ENCODE peak calls at places on chromosome 21, in seven cellular contexts. C, Z, F, T, X, U and P are unnamed samples.

GRCh38 chr21:46604975-46605758 is at the start of gene S100B:
- DNase-seq in Z (no peak), T (no peak), C (no peak), U (no peak), X (peak; percentile 41), F (no peak), P (peak; percentile 15)

GRCh38 chr21:32256873-32257620 is 21.8 kb downstream of the MIS18A start:
- DNase-seq in F (peak; percentile 34), U (peak; percentile 94), T (peak; percentile 63), C (peak; percentile 95), X (no peak), Z (peak; percentile 65), P (peak; percentile 95)

GRCh38 chr21:32135401-32136363 is 143.2 kb downstream of the MIS18A start:
- DNase-seq in F (no peak), U (no peak), Z (no peak), T (no peak), X (no peak), C (no peak), P (no peak)

GRCh38 chr21:46202592-46203202 is 18.4 kb upstream of the SPATC1L start:
- DNase-seq in Z (no peak), X (no peak), T (no peak), C (no peak), F (no peak), U (no peak), P (no peak)

GRCh38 chr21:45517249-45518065 is 24.8 kb downstream of the SLC19A1 start:
- DNase-seq in Z (no peak), F (no peak), U (no peak), C (peak; percentile 15), X (no peak), T (peak; percentile 10), P (no peak)

GRCh38 chr21:45282283-45283018 is 5.2 kb downstream of the POFUT2 start:
- DNase-seq in U (no peak), C (no peak), T (no peak), Z (no peak), F (no peak), X (no peak), P (no peak)

GRCh38 chr21:22145555-22145954 is 1147.3 kb downstream of the NCAM2 start:
- DNase-seq in C (no peak), F (no peak), X (no peak), U (no peak), Z (no peak), T (no peak), P (no peak)

GRCh38 chr21:45209046-45209445 is 78.6 kb downstream of the POFUT2 start:
- DNase-seq in Z (no peak), F (no peak), U (peak; percentile 80), T (no peak), C (no peak), X (no peak), P (peak; percentile 64)

GRCh38 chr21:46639489-46640386 is 4.3 kb downstream of the PRMT2 start:
- DNase-seq in Z (no peak), T (no peak), F (no peak), U (peak; percentile 49), C (peak; percentile 62), X (no peak), P (peak; percentile 58)

GRCh38 chr21:33125981-33126380 is 56.0 kb downstream of the OLIG1 start:
- DNase-seq in T (no peak), Z (no peak), C (no peak), F (no peak), U (no peak), X (no peak), P (no peak)

GRCh38 chr21:45572231-45572630 is 30.0 kb upstream of the SLC19A1 start:
- DNase-seq in C (no peak), U (no peak), T (no peak), X (no peak), Z (no peak), F (no peak), P (no peak)

DNA sequence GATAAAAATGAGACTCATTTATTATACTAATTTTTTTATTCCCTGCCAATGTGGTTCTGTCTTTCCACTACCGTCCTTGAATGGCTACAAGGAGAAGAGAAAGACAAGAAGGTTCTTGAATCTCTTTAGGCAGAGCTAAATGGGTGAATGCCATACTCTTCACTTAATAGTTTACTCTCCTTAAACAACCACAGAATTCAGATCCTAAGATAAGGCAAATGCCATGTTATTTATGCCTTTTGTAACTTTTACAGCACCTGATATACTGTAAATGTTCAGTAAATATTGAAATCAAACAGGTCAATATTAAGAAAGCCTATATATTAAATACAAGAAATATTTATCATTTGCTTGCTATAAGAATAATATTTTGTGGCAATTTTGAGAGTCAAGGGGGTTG is 58.4 kb downstream of the IGSF5 start:
- DNase-seq in T (no peak), C (no peak), Z (no peak), X (no peak), U (no peak), F (no peak), P (no peak)
- H3K4me3 ChIP-seq in T (no peak overlapping the region), C (no peak overlapping the region), Z (no peak overlapping the region), X (no peak overlapping the region), U (no peak overlapping the region), F (no peak overlapping the region), P (no peak overlapping the region)

GRCh38 chr21:16007933-16008332 is 278.2 kb downstream of the USP25 start:
- DNase-seq in U (peak; percentile 13), Z (no peak), F (no peak), X (no peak), T (no peak), C (no peak), P (no peak)

GRCh38 chr21:16004121-16004520 is 274.3 kb downstream of the USP25 start:
- DNase-seq in Z (no peak), X (no peak), U (peak; percentile 71), C (no peak), F (no peak), T (no peak), P (peak; percentile 8)

GRCh38 chr21:16004523-16004922 is 274.7 kb downstream of the USP25 start:
- DNase-seq in C (no peak), Z (no peak), F (no peak), U (no peak), X (no peak), T (no peak), P (no peak)

GRCh38 chr21:15999741-16000140 is 270.0 kb downstream of the USP25 start:
- DNase-seq in X (no peak), U (no peak), C (no peak), F (no peak), Z (no peak), T (no peak), P (no peak)

GRCh38 chr21:16002872-16003466 is 273.2 kb downstream of the USP25 start:
- DNase-seq in T (no peak), U (peak; percentile 66), Z (no peak), F (no peak), C (peak; percentile 59), X (no peak), P (peak; percentile 69)
- TF ChIP-seq CTCF in T (peak; percentile 41), U (peak; percentile 17), Z (no peak), F (no peak), C (peak; percentile 13), X (peak; percentile 48), P (peak; percentile 60)

DNA sequence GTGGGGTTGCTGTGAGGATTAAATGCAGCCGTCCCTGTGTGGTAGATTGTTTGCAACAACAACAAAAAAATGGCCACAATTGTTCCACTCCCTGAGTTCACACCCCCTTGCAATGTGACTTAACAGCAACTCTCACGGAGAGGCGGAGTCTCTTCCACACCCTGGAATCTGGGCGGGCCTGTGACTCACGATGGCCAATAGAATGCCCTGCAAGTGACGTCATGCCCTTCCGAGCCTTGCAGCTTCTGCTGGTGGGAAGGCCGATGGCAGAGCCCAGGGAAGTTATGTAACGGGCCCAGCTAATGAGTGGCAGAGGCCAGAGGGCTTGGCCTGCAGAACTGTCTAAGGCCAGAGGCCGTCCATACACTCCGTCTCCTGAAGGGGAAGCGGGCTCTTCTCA is 87.9 kb downstream of the RIPK4 start:
- DNase-seq in F (peak; percentile 98), U (peak; percentile 90), C (peak; percentile 83), Z (peak; percentile 97), T (peak; percentile 81), X (peak; percentile 96), P (peak; percentile 97)
- H3K4me3 ChIP-seq in F (no peak overlapping the region), U (no peak overlapping the region), C (no peak overlapping the region), Z (no peak overlapping the region), T (no peak overlapping the region), X (no peak overlapping the region), P (no peak overlapping the region)

GRCh38 chr21:35987475-35987874 is 72.9 kb downstream of the SETD4 start:
- DNase-seq in F (peak; percentile 12), U (no peak), C (no peak), Z (peak; percentile 38), T (no peak), X (no peak), P (no peak)

GRCh38 chr21:35988396-35989140 is 71.8 kb downstream of the SETD4 start:
- DNase-seq in C (no peak), T (no peak), Z (no peak), F (no peak), X (no peak), U (no peak), P (no peak)

GRCh38 chr21:35981514-35982070 is 78.7 kb downstream of the SETD4 start:
- DNase-seq in U (no peak), X (no peak), C (no peak), Z (no peak), T (no peak), F (no peak), P (no peak)

GRCh38 chr21:35982717-35983116 is 77.6 kb downstream of the SETD4 start:
- DNase-seq in X (no peak), Z (no peak), C (no peak), T (no peak), F (no peak), U (no peak), P (no peak)

GRCh38 chr21:35984654-35985366 is 75.5 kb downstream of the SETD4 start:
- DNase-seq in Z (no peak), T (no peak), U (no peak), F (no peak), C (no peak), X (no peak), P (no peak)
- TF ChIP-seq CTCF in Z (no peak), T (no peak), U (no peak), F (no peak), C (no peak), X (no peak), P (no peak)

DNA sequence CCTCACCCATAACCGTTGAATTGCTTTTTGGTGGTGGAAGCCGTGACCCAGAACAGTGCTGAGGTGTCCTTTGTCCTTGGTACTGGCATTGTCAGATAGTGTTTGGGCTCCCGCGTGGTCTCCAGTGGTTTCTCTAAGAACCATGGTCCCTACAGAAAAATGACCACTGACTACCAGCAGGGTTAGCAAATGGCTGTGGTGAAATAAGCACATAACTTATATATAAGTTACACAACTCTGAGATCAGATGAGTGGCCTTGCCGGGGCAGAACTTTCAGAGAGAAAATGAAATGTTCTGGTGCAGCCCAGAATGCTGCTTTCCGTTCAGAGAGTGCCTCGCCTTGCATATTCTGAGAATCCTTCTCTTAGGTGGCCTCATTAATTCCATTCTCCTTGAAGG is 5.0 kb downstream of the SLC37A1 start:
- DNase-seq in T (no peak), X (no peak), C (no peak), Z (no peak), F (no peak), U (no peak), P (no peak)
- H3K4me3 ChIP-seq in T (no peak overlapping the region), X (no peak overlapping the region), C (no peak overlapping the region), Z (no peak overlapping the region), F (no peak overlapping the region), U (no peak overlapping the region), P (no peak overlapping the region)

GRCh38 chr21:41933259-41934079 is 20.3 kb downstream of the C2CD2 start:
- DNase-seq in T (no peak), X (no peak), U (peak; percentile 76), C (peak; percentile 78), F (no peak), Z (no peak), P (peak; percentile 77)
- TF ChIP-seq CTCF in T (peak; percentile 36), X (no peak), U (peak; percentile 66), C (peak; percentile 44), F (no peak), Z (no peak), P (peak; percentile 66)